ENCODE peak calls at places on chromosomes 16 and 17, in four cellular contexts. Y is upper lobe of left lung, K is breast epithelium, S is H1. A is an unnamed sample.

GRCh38 chr17:49180998-49181635 is 29.3 kb downstream of the GNGT2 start:
- DNase-seq in Y (no peak), K (no peak), S (no peak), A (no peak)

GRCh38 chr17:10216213-10216982 is 18.0 kb upstream of the GAS7 start:
- DNase-seq in Y (peak; percentile 50), K (no peak), S (no peak), A (no peak)

GRCh38 chr17:29376667-29377268 is 13.4 kb upstream of the TAOK1 start:
- DNase-seq in Y (no peak), K (no peak), S (no peak), A (no peak)

GRCh38 chr16:64892843-64893242 is 229.0 kb downstream of the CDH11 start:
- DNase-seq in Y (no peak), K (no peak), S (no peak), A (no peak)

GRCh38 chr17:30326816-30327215 is 7.0 kb downstream of the TMIGD1 start:
- DNase-seq in Y (no peak), K (no peak), S (no peak), A (no peak)

GRCh38 chr17:42670199-42670924 is 6.4 kb downstream of the PLEKHH3 start:
- DNase-seq in Y (peak; percentile 90), K (no peak), S (no peak), A (peak; percentile 49)

GRCh38 chr16:80433617-80434016 is 107.2 kb upstream of the DYNLRB2 start:
- DNase-seq in Y (no peak), K (no peak), S (no peak), A (no peak)

GRCh38 chr17:15926039-15926740 is 18.7 kb upstream of the ADORA2B start:
- DNase-seq in Y (no peak), K (no peak), S (no peak), A (no peak)

GRCh38 chr16:24815052-24815451 is 30.7 kb upstream of the SLC5A11 start:
- DNase-seq in Y (no peak), K (no peak), S (no peak), A (no peak)

GRCh38 chr17:64147110-64148016 is 17.4 kb upstream of the ERN1 start:
- DNase-seq in Y (no peak), K (no peak), S (no peak), A (no peak)

GRCh38 chr17:17416007-17416399 is 60.8 kb upstream of the MED9 start:
- DNase-seq in Y (no peak), K (no peak), S (no peak), A (no peak)

GRCh38 chr16:79089735-79090284 is 510.7 kb downstream of the MAF start:
- DNase-seq in Y (no peak), K (no peak), S (no peak), A (peak; percentile 63)

GRCh38 chr17:28812136-28812979 is 30.2 kb downstream of the FAM222B start:
- DNase-seq in Y (peak; percentile 98), K (peak; percentile 96), S (peak; percentile 96), A (peak; percentile 98)

GRCh38 chr16:3713587-3714242 is 3.6 kb downstream of the TRAP1 start:
- DNase-seq in Y (no peak), K (no peak), S (no peak), A (no peak)

GRCh38 chr16:4566144-4566543 is 10.0 kb downstream of the C16orf96 start:
- DNase-seq in Y (no peak), K (no peak), S (no peak), A (no peak)

GRCh38 chr16:58336332-58337089 is 41.7 kb upstream of the PRSS54 start:
- DNase-seq in Y (no peak), K (peak; percentile 60), S (peak; percentile 79), A (peak; percentile 85)

GRCh38 chr17:50817142-50817751 is 18.1 kb upstream of the WFIKKN2 start:
- DNase-seq in Y (peak; percentile 91), K (no peak), S (no peak), A (peak; percentile 23)

GRCh38 chr16:47316686-47317085 is 144.2 kb downstream of the ITFG1 start:
- DNase-seq in Y (no peak), K (no peak), S (no peak), A (no peak)

GRCh38 chr17:10614536-10615155 is 42.5 kb downstream of the MYH3 start:
- DNase-seq in Y (no peak), K (no peak), S (no peak), A (peak; percentile 20)

GRCh38 chr17:82245144-82246039 is 16.6 kb downstream of the SLC16A3 start:
- DNase-seq in Y (peak; percentile 83), K (no peak), S (no peak), A (no peak)
- TF ChIP-seq POLR2A in Y (no peak), K (no peak), S (no peak), A (no peak)

DNA sequence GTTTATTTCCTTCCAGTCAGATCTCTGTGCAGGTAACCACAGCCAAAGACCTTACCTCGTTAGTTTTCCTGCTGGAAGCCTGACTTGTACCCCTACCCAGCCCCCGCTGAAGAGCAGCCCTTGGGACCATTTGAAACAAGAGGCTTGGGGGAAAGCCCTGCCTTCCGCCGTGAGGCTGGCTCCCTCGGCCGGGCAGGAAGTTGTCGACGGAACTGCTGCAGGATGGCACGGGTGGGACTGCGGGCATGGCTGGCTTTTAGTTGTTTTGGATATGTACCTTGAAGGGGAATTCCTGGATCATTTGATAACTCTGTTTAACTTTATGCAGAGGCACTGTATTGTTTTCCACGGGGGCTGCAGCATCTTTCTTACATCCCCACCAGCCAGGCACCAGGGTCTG is 49.0 kb upstream of the ENDOV start:
- DNase-seq in Y (peak; percentile 60), K (no peak), S (no peak), A (no peak)
- H3K36me3 ChIP-seq in Y (peaks cover 55% of the 10 kb centered on the region), K (peaks cover under 1% of the 10 kb centered on the region), S (peaks cover 61% of the 10 kb centered on the region), A (peaks cover 99% of the 10 kb centered on the region)

DNA sequence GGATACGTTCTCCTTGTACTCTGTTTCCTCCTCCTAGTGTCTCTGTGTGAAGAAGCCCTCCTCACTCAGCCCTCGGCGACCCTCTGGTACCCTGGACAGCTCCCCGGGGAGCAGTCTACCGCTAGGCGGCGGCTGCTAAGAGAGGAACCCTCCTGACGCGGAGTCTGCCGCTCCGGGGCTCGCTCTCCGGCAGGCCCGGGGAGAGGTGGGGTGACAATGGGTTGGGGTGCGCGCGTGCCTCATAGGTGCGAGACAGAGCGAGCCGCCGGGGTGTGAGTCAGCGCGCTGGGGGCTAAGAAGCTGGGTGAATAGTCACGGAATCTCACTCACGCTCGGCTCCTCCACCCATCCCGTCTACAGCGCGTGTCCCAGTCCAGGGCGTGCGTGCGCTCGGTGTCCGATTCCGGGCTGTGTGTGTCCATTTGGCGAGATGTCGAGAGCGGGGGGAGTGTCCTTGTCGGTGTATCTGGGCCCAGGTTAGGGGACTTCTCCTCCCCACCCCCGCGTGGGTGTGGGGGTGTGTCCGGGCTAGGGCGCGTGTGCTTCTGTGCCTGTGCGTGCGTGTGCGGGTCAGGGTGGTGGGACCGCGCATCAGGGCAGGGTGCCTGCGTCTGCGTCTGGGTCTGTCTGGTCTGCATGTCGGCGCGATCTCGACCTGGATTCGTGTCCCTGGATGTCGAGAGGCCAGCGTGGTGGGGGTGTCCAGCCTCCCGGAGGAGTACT is 578 bp upstream of the HS3ST2 start:
- DNase-seq in Y (peak; percentile 84), K (no peak), S (peak; percentile 61), A (no peak)
- TF ChIP-seq CTCF in Y (peak; percentile 12), K (no peak), S (peak; percentile 95), A (peak; percentile 23)

GRCh38 chr16:726438-727290 is at the start of the genes CCDC78 and HAGHL:
- DNase-seq in Y (peak; percentile 95), K (no peak), S (no peak), A (peak; percentile 65)

GRCh38 chr16:724188-725040 is 1.8 kb downstream of the CCDC78 start:
- DNase-seq in Y (peak; percentile 79), K (no peak), S (no peak), A (no peak)

GRCh38 chr16:725041-725376 is 1.2 kb downstream of the CCDC78 start:
- DNase-seq in Y (no peak), K (no peak), S (no peak), A (no peak)

GRCh38 chr16:726188-726437 is 130 bp downstream of the CCDC78 start:
- DNase-seq in Y (no peak), K (no peak), S (no peak), A (no peak)

GRCh38 chr16:725463-726187 is 618 bp downstream of the CCDC78 start:
- DNase-seq in Y (peak; percentile 78), K (no peak), S (no peak), A (no peak)
- TF ChIP-seq POLR2A in Y (no peak), K (no peak), S (no peak), A (no peak)

GRCh38 chr16:83803811-83804210 is 4.0 kb upstream of the HSBP1 start:
- DNase-seq in Y (no peak), K (no peak), S (no peak), A (no peak)
- H3K36me3 ChIP-seq in Y (no peaks in the 10 kb centered on the region), K (no peaks in the 10 kb centered on the region), S (no peaks in the 10 kb centered on the region), A (no peaks in the 10 kb centered on the region)

DNA sequence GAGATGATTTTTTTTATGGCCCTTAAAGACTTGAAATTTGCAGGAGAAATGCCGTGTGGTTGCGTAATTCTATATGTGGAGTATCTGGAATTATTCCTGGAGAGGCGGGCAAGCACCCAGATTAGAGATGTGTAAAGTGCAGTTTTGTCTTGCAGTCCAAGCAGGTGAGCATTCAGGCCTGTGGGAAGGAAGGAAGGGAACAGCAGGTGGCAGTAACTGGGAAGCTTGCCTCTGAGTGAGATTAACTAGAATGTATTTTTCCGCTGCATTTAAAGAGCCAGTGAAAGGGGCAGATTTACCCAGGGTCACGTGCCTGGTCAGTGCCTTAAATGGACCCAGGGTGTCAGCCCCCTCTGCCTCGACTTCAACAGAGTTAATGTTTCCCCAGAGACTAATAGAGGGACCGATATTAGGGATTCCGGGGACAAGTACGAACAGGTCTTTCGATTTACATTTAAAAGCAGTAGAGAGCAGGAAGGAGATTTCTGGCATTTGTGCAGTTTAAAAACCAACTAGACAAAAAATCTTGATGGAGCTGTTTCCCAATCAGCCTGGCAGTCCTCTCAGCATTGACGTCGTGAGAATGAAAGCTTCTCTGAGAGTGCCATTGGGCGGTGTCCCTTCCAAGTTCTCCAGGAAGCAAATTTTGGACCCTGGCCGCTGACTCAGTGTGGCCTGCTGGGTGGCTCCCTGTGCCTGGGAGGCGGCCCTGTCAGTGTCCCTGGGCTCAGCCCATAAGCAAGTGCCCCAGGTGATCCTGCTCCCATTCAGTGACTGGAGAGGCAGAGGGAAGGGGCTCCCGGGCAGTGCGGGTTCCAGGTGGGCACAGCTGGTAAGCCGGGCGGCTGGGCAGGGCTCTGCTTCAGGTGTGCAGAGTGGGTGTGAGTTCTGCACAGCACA is 38.2 kb downstream of the KSR1 start:
- DNase-seq in Y (peak; percentile 80), K (peak; percentile 85), S (no peak), A (peak; percentile 92)
- TF ChIP-seq CTCF in Y (no peak), K (no peak), S (peak; percentile 44), A (no peak)